ENCODE peak calls at places on chromosome 14, in five cellular contexts. One of them, this sample, is unnamed.
A peak's percentile ranks its signal among the peaks of the same experiment; 100 is the strongest.

GRCh38 chr14:35576856-35577255 is 42.9 kb downstream of the INSM2 start:
- DNase-seq in transverse colon: no peak
- DNase-seq in fibroblast of pulmonary artery: no peak
- DNase-seq in fibroblast of lung: no peak
- DNase-seq in fibroblast of mammary gland: no peak
- DNase-seq in this sample: no peak

GRCh38 chr14:75579882-75580281 is 1.5 kb downstream of the FLVCR2 start:
- DNase-seq in transverse colon: no peak
- DNase-seq in fibroblast of pulmonary artery: peak; percentile 8
- DNase-seq in fibroblast of lung: no peak
- DNase-seq in fibroblast of mammary gland: no peak
- DNase-seq in this sample: no peak

GRCh38 chr14:69335421-69335820 is 62.7 kb downstream of the ERH start:
- DNase-seq in transverse colon: no peak
- DNase-seq in fibroblast of pulmonary artery: no peak
- DNase-seq in fibroblast of lung: peak; percentile 68
- DNase-seq in fibroblast of mammary gland: no peak
- DNase-seq in this sample: no peak

GRCh38 chr14:69629225-69630127 is 18.1 kb downstream of the SUSD6 start:
- DNase-seq in transverse colon: no peak
- DNase-seq in fibroblast of pulmonary artery: no peak
- DNase-seq in fibroblast of lung: no peak
- DNase-seq in fibroblast of mammary gland: no peak
- DNase-seq in this sample: no peak

GRCh38 chr14:36627981-36628380 is 33.7 kb upstream of the PAX9 start:
- DNase-seq in transverse colon: no peak
- DNase-seq in fibroblast of pulmonary artery: no peak
- DNase-seq in fibroblast of lung: no peak
- DNase-seq in fibroblast of mammary gland: no peak
- DNase-seq in this sample: no peak

GRCh38 chr14:101808020-101808641 is 46.6 kb downstream of the PPP2R5C start:
- DNase-seq in transverse colon: no peak
- DNase-seq in fibroblast of pulmonary artery: no peak
- DNase-seq in fibroblast of lung: no peak
- DNase-seq in fibroblast of mammary gland: peak; percentile 52
- DNase-seq in this sample: no peak

GRCh38 chr14:51616256-51616655 is 35.5 kb upstream of the FRMD6 start:
- DNase-seq in transverse colon: no peak
- DNase-seq in fibroblast of pulmonary artery: no peak
- DNase-seq in fibroblast of lung: peak; percentile 37
- DNase-seq in fibroblast of mammary gland: no peak
- DNase-seq in this sample: no peak

GRCh38 chr14:37903561-37904191 is 304.0 kb upstream of the SSTR1 start:
- DNase-seq in transverse colon: no peak
- DNase-seq in fibroblast of pulmonary artery: peak; percentile 70
- DNase-seq in fibroblast of lung: peak; percentile 34
- DNase-seq in fibroblast of mammary gland: peak; percentile 71
- DNase-seq in this sample: peak; percentile 75

GRCh38 chr14:46840971-46841729 is 189.6 kb upstream of the RPL10L start:
- DNase-seq in transverse colon: no peak
- DNase-seq in fibroblast of pulmonary artery: no peak
- DNase-seq in fibroblast of lung: peak; percentile 46
- DNase-seq in fibroblast of mammary gland: no peak
- DNase-seq in this sample: no peak

GRCh38 chr14:101476931-101477553 is 84.3 kb upstream of the DIO3 start:
- DNase-seq in transverse colon: peak; percentile 73
- DNase-seq in fibroblast of pulmonary artery: no peak
- DNase-seq in fibroblast of lung: no peak
- DNase-seq in fibroblast of mammary gland: no peak
- DNase-seq in this sample: no peak

GRCh38 chr14:29265852-29266251 is 499.3 kb downstream of the FOXG1 start:
- DNase-seq in transverse colon: no peak
- DNase-seq in fibroblast of pulmonary artery: no peak
- DNase-seq in fibroblast of lung: no peak
- DNase-seq in fibroblast of mammary gland: no peak
- DNase-seq in this sample: no peak

GRCh38 chr14:71466251-71466650 is 466.0 kb upstream of the RGS6 start:
- DNase-seq in transverse colon: no peak
- DNase-seq in fibroblast of pulmonary artery: no peak
- DNase-seq in fibroblast of lung: no peak
- DNase-seq in fibroblast of mammary gland: no peak
- DNase-seq in this sample: no peak

GRCh38 chr14:87725318-87725717 is 267.7 kb downstream of the GALC start:
- DNase-seq in transverse colon: no peak
- DNase-seq in fibroblast of pulmonary artery: no peak
- DNase-seq in fibroblast of lung: no peak
- DNase-seq in fibroblast of mammary gland: no peak
- DNase-seq in this sample: no peak

GRCh38 chr14:22489247-22489551 is 99.8 kb downstream of the DAD1 start:
- DNase-seq in transverse colon: peak; percentile 20
- DNase-seq in fibroblast of pulmonary artery: no peak
- DNase-seq in fibroblast of lung: no peak
- DNase-seq in fibroblast of mammary gland: no peak
- DNase-seq in this sample: no peak
- H3K4me3 ChIP-seq in transverse colon: no peak overlapping the region
- H3K4me3 ChIP-seq in fibroblast of pulmonary artery: no peak overlapping the region
- H3K4me3 ChIP-seq in fibroblast of lung: no peak overlapping the region
- H3K4me3 ChIP-seq in fibroblast of mammary gland: no peak overlapping the region
- H3K4me3 ChIP-seq in this sample: no peak overlapping the region

DNA sequence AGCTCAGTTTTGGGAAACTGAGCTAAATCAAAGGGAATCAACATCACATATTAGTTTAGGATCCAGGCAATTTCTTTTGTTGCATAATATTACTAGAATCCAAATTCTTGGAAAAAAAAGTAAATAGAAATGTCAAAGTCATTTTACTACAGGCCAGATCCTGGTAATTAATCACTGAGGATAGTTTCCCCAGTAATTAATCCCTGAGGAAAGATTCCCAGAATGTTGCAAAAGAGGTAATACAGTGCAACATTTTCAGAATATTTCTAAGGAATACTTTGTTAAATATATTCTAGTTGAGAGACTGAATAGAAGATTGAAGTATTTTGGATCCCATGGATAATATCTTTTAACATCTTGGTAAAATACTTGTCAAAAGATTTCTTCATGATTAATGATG is 207.0 kb upstream of the GARIN2 start:
- DNase-seq in transverse colon: no peak
- DNase-seq in fibroblast of pulmonary artery: no peak
- DNase-seq in fibroblast of lung: no peak
- DNase-seq in fibroblast of mammary gland: no peak
- DNase-seq in this sample: no peak
- TF ChIP-seq CTCF in transverse colon: no peak
- TF ChIP-seq CTCF in fibroblast of pulmonary artery: no peak
- TF ChIP-seq CTCF in fibroblast of lung: no peak
- TF ChIP-seq CTCF in fibroblast of mammary gland: no peak
- TF ChIP-seq CTCF in this sample: no peak

GRCh38 chr14:52695481-52696091 is at the start of gene ERO1A:
- DNase-seq in transverse colon: peak; percentile 89
- DNase-seq in fibroblast of pulmonary artery: peak; percentile 87
- DNase-seq in fibroblast of lung: peak; percentile 82
- DNase-seq in fibroblast of mammary gland: peak; percentile 84
- DNase-seq in this sample: peak; percentile 82

GRCh38 chr14:52694761-52695480 is 437 bp downstream of the ERO1A start:
- DNase-seq in transverse colon: peak; percentile 64
- DNase-seq in fibroblast of pulmonary artery: peak; percentile 50
- DNase-seq in fibroblast of lung: peak; percentile 67
- DNase-seq in fibroblast of mammary gland: peak; percentile 56
- DNase-seq in this sample: peak; percentile 63

GRCh38 chr14:52693004-52693403 is 2.4 kb downstream of the ERO1A start:
- DNase-seq in transverse colon: no peak
- DNase-seq in fibroblast of pulmonary artery: no peak
- DNase-seq in fibroblast of lung: no peak
- DNase-seq in fibroblast of mammary gland: no peak
- DNase-seq in this sample: no peak

GRCh38 chr14:52692248-52692962 is 3.0 kb downstream of the ERO1A start:
- DNase-seq in transverse colon: no peak
- DNase-seq in fibroblast of pulmonary artery: peak; percentile 68
- DNase-seq in fibroblast of lung: peak; percentile 28
- DNase-seq in fibroblast of mammary gland: peak; percentile 79
- DNase-seq in this sample: peak; percentile 57

GRCh38 chr14:52693532-52693931 is 1.8 kb downstream of the ERO1A start:
- DNase-seq in transverse colon: no peak
- DNase-seq in fibroblast of pulmonary artery: no peak
- DNase-seq in fibroblast of lung: no peak
- DNase-seq in fibroblast of mammary gland: no peak
- DNase-seq in this sample: no peak
- H3K4me3 ChIP-seq in transverse colon: no peak overlapping the region
- H3K4me3 ChIP-seq in fibroblast of pulmonary artery: no peak overlapping the region
- H3K4me3 ChIP-seq in fibroblast of lung: peak overlapping the region; percentile 83
- H3K4me3 ChIP-seq in fibroblast of mammary gland: no peak overlapping the region
- H3K4me3 ChIP-seq in this sample: no peak overlapping the region

DNA sequence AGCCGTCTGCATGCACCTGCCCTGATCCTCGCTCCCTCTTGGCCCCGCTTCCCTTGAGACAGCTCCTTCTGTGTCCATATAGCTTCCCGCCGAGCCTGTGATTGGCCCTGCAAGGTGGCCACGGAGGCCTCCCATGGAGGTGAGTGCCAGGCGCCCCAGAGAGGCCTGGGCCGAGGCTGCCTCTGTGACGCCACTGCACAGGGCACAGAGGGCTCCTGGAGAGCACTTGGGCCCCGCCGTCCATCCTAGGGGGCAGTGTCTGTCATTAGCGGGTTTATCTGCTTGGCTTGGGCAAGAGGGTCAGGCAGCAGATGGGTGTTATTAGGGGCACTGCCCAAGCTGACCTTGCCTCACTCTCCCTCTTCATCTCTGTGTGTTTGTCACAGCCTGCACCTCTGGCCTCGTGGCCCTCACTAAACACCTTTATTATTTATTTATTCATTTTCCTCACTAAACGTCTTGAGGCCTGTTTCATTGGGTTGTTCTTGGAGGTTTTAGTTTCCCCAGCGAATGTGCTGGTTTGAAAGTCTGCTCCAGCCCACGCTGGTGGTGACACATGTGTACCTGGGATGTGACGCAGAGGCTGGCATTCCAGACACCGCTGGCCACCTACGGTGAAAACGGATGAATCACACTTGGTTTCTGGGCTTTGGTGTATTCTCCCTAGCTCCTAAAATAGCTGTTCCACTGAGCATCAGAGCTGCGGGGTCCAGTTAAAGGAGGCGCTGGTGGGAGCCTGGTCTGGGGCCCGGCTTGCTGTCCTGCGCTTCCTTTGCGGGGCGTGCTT is 5.9 kb downstream of the ZFYVE21 start:
- DNase-seq in transverse colon: no peak
- DNase-seq in fibroblast of pulmonary artery: peak; percentile 16
- DNase-seq in fibroblast of lung: peak; percentile 91
- DNase-seq in fibroblast of mammary gland: peak; percentile 85
- DNase-seq in this sample: peak; percentile 78
- TF ChIP-seq CTCF in transverse colon: no peak
- TF ChIP-seq CTCF in fibroblast of pulmonary artery: no peak
- TF ChIP-seq CTCF in fibroblast of lung: no peak
- TF ChIP-seq CTCF in fibroblast of mammary gland: no peak
- TF ChIP-seq CTCF in this sample: peak; percentile 13

DNA sequence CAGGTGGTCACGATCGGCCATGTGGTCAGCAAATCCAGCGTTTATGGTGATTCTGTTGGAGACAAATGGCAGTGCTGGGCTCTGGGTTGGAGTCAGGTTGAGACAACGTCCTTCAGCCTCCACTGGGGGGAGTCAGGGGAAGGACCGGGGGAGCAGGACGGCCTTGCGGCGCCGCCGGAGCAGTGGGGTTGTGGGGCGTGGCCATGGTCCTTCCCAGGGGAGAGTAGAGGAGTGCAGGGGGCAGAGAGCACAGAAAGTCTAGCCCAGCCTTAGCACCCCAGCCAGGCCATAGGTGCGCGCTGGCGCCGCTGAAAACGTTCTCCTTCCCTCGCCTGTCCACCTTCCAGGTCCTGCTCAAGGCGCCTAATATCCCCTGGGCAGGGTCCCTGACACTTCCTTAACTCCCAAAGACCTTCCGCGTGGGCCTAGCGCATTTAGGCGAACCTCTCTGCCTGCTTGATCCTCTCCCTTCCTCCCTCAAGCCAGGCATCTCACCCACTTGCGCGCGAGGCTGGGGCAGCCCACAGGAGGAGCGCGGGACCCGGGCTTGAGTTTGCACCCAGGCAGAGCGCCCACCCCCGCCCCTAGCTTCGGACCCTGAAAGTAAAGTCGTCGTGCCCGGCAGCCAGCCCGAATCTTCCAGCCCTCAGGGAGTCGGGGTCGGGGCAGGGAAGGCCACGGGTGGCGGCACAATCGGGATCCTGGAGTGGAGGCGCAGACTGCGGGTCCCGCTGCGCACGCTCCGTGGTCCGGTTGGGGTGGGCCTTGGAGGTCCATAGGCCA is 3.1 kb upstream of the KIF26A start:
- DNase-seq in transverse colon: no peak
- DNase-seq in fibroblast of pulmonary artery: peak; percentile 4
- DNase-seq in fibroblast of lung: peak; percentile 6
- DNase-seq in fibroblast of mammary gland: peak; percentile 14
- DNase-seq in this sample: peak; percentile 43
- H3K4me3 ChIP-seq in transverse colon: no peak overlapping the region
- H3K4me3 ChIP-seq in fibroblast of pulmonary artery: no peak overlapping the region
- H3K4me3 ChIP-seq in fibroblast of lung: no peak overlapping the region
- H3K4me3 ChIP-seq in fibroblast of mammary gland: no peak overlapping the region
- H3K4me3 ChIP-seq in this sample: no peak overlapping the region

GRCh38 chr14:92785601-92786426 is 8.3 kb upstream of the GOLGA5 start:
- DNase-seq in transverse colon: no peak
- DNase-seq in fibroblast of pulmonary artery: peak; percentile 90
- DNase-seq in fibroblast of lung: peak; percentile 92
- DNase-seq in fibroblast of mammary gland: peak; percentile 86
- DNase-seq in this sample: peak; percentile 90
- TF ChIP-seq CTCF in transverse colon: no peak
- TF ChIP-seq CTCF in fibroblast of pulmonary artery: peak; percentile 39
- TF ChIP-seq CTCF in fibroblast of lung: peak; percentile 36
- TF ChIP-seq CTCF in fibroblast of mammary gland: peak; percentile 29
- TF ChIP-seq CTCF in this sample: peak; percentile 44

This sample was measured in choroid plexus epithelial cell.